ENCODE peak calls at places on chromosomes 12 and 14, in four cellular contexts. M is CD4-positive, alpha-beta T cell; Q is NCI-H1417; G is activated naive CD4-positive, alpha-beta T cell. F is an unnamed sample.

GRCh38 chr12:9706081-9706685 is 26.7 kb downstream of the CLECL1 start:
- DNase-seq in Q (no peak), M (no peak), G (no peak), F (no peak)

GRCh38 chr12:118061011-118061875 is at the start of gene WSB2:
- DNase-seq in M (peak), G (peak), Q (peak), F (peak)

GRCh38 chr14:38105106-38105702 is 102.5 kb upstream of the SSTR1 start:
- DNase-seq in Q (no peak), G (no peak), M (no peak), F (no peak)

GRCh38 chr12:38625306-38625705 is 280.1 kb downstream of the CPNE8 start:
- DNase-seq in M (no peak), G (no peak), Q (no peak), F (no peak)

GRCh38 chr12:6826125-6826733 is 2.0 kb upstream of the P3H3 start:
- DNase-seq in M (no peak), Q (no peak), G (no peak), F (no peak)

GRCh38 chr12:52307836-52308806 is 13.1 kb downstream of the KRT83 start:
- DNase-seq in Q (peak), G (no peak), M (peak), F (peak)

GRCh38 chr12:54657048-54657696 is 9.0 kb upstream of the DCD start:
- DNase-seq in G (no peak), Q (no peak), M (no peak), F (no peak)

GRCh38 chr12:84738481-84738972 is 174.1 kb downstream of the SLC6A15 start:
- DNase-seq in Q (no peak), M (no peak), G (no peak), F (no peak)

GRCh38 chr14:101980700-101981099 is 16.3 kb downstream of the DYNC1H1 start:
- DNase-seq in G (no peak), M (no peak), Q (no peak), F (no peak)

GRCh38 chr14:83133986-83134664 is 1600.5 kb upstream of the SEL1L start:
- DNase-seq in M (no peak), Q (peak), G (no peak), F (no peak)

GRCh38 chr12:130521375-130522124 is 183.9 kb downstream of the PIWIL1 start:
- DNase-seq in Q (no peak), G (no peak), M (no peak), F (no peak)

GRCh38 chr12:70875628-70876027 is 44.9 kb downstream of the PTPRR start:
- DNase-seq in M (no peak), G (no peak), Q (no peak), F (no peak)

GRCh38 chr12:67884596-67884995 is 104.7 kb upstream of the IFNG-AS1 start:
- DNase-seq in G (no peak), M (no peak), Q (no peak), F (no peak)

GRCh38 chr12:6468283-6468575 is 2.2 kb downstream of the VAMP1 start:
- DNase-seq in Q (no peak), G (no peak), M (no peak), F (no peak)

GRCh38 chr12:119676022-119676421 is 8.1 kb downstream of the PRKAB1 start:
- DNase-seq in M (no peak), Q (no peak), G (no peak), F (no peak)

GRCh38 chr14:43184540-43184939 is 1322.5 kb downstream of the FSCB start:
- DNase-seq in M (no peak), G (no peak), Q (no peak), F (no peak)

GRCh38 chr12:144650-145284 is 69.2 kb downstream of the SLC6A12 start:
- DNase-seq in G (no peak), Q (no peak), M (no peak), F (no peak)

GRCh38 chr14:68527329-68527851 is 265.5 kb downstream of the ZFP36L1 start:
- DNase-seq in M (no peak), G (no peak), Q (no peak), F (no peak)

F was measured in NCI-H2227 treated with DMSO at 0.1 percent for 48 hours.